ENCODE peak calls at places on chromosomes 3 and 15, in seven cellular contexts. X is left ventricle myocardium inferior; I is Panc1; U is lung; Q is CD8-positive, alpha-beta T cell; H is IMR-90; M is brain microvascular endothelial cell. V is an unnamed sample.
A peak's percentile ranks its signal among the peaks of the same experiment; 100 is the strongest.

GRCh38 chr15:44775923-44776322 is 39.6 kb downstream of the TRIM69 start:
- DNase-seq in X (no peak), I (no peak), U (no peak), Q (no peak), H (no peak), M (no peak), V (no peak)

GRCh38 chr15:47781527-47781926 is 64.2 kb downstream of the SEMA6D start:
- DNase-seq in X (no peak), I (no peak), U (no peak), Q (no peak), H (no peak), M (no peak), V (no peak)

GRCh38 chr3:189080745-189081144 is 91.0 kb upstream of the TPRG1 start:
- DNase-seq in X (no peak), I (no peak), U (no peak), Q (no peak), H (no peak), M (no peak), V (no peak)

GRCh38 chr3:100400424-100400781 is 486 bp downstream of the TOMM70 start:
- DNase-seq in X (no peak), I (no peak), U (peak; percentile 33), Q (peak; percentile 38), H (peak; percentile 17), M (no peak), V (peak; percentile 18)

GRCh38 chr3:120864541-120864940 is 43.5 kb upstream of the STXBP5L start:
- DNase-seq in X (no peak), I (no peak), U (no peak), Q (no peak), H (no peak), M (no peak), V (no peak)

GRCh38 chr15:40878785-40879184 is 4.8 kb upstream of the RHOV start:
- DNase-seq in X (no peak), I (no peak), U (no peak), Q (no peak), H (peak; percentile 70), M (no peak), V (no peak)

GRCh38 chr15:36407647-36408046 is 171.8 kb upstream of the CDIN1 start:
- DNase-seq in X (no peak), I (no peak), U (no peak), Q (no peak), H (peak; percentile 63), M (peak; percentile 79), V (no peak)

GRCh38 chr15:57797145-57797544 is 90.6 kb downstream of the POLR2M start:
- DNase-seq in X (no peak), I (no peak), U (no peak), Q (no peak), H (no peak), M (no peak), V (peak; percentile 29)

GRCh38 chr3:45365060-45365459 is 23.3 kb upstream of the LARS2 start:
- DNase-seq in X (no peak), I (no peak), U (no peak), Q (no peak), H (peak; percentile 61), M (no peak), V (no peak)

GRCh38 chr15:63238796-63239195 is 38.6 kb upstream of the APH1B start:
- DNase-seq in X (no peak), I (no peak), U (no peak), Q (no peak), H (peak; percentile 78), M (peak; percentile 82), V (no peak)

GRCh38 chr3:122468896-122469533 is 45.7 kb downstream of the KPNA1 start:
- DNase-seq in X (no peak), I (no peak), U (no peak), Q (no peak), H (no peak), M (no peak), V (no peak)

GRCh38 chr15:68188647-68189046 is 16.5 kb downstream of the CALML4 start:
- DNase-seq in X (no peak), I (no peak), U (no peak), Q (no peak), H (no peak), M (no peak), V (no peak)
- H3K27ac ChIP-seq in X (peak overlapping the region; percentile 81), I (no peak overlapping the region), U (no peak overlapping the region), Q (no peak overlapping the region), H (no peak overlapping the region), M (no peak overlapping the region), V (no peak overlapping the region)

GRCh38 chr15:75836953-75837321 is 6.3 kb upstream of the UBE2Q2 start:
- DNase-seq in X (no peak), I (no peak), U (no peak), Q (peak; percentile 45), H (peak; percentile 84), M (peak; percentile 86), V (no peak)
- TF ChIP-seq CTCF in X (no peak), I (no peak), U (no peak), Q (no peak), H (no peak), M (peak; percentile 37), V (no peak)

GRCh38 chr3:108404409-108404808 is 106.0 kb downstream of the MYH15 start:
- DNase-seq in X (no peak), I (no peak), U (no peak), Q (no peak), H (peak; percentile 42), M (no peak), V (no peak)
- H3K27ac ChIP-seq in X (no peak overlapping the region), I (no peak overlapping the region), U (no peak overlapping the region), Q (no peak overlapping the region), H (no peak overlapping the region), M (no peak overlapping the region), V (no peak overlapping the region)

DNA sequence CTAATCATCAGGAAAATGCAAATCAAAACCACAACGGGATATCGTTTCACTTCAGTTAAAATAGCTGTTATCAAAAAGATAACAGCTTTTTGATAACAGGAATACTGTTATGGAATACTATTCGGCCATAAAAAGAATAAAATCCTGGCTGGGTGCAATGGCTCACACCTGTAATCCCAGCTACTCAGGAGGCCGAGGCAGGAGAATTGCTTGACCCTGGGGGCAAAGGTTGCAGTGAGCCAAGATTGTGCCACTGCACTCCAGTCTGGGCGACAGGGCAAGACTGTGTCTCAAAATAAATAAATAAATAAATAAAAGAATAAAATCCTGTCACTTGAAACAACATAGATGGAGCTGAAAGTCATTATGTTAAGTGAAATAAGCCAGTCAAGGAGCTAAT is 178.1 kb upstream of the TSC22D2 start:
- DNase-seq in X (no peak), I (no peak), U (no peak), Q (no peak), H (no peak), M (no peak), V (no peak)
- TF ChIP-seq CTCF in X (no peak), I (no peak), U (no peak), Q (no peak), H (no peak), M (no peak), V (no peak)

GRCh38 chr3:129211772-129212171 is 28.1 kb upstream of the CNBP start:
- DNase-seq in X (peak; percentile 67), I (peak; percentile 97), U (peak; percentile 85), Q (no peak), H (peak; percentile 79), M (peak; percentile 53), V (peak; percentile 71)
- H3K27ac ChIP-seq in X (peak overlapping the region; percentile 45), I (peak overlapping the region; percentile 80), U (no peak overlapping the region), Q (no peak overlapping the region), H (peak overlapping the region; percentile 58), M (no peak overlapping the region), V (no peak overlapping the region)

GRCh38 chr15:27977656-27978055 is 121.5 kb downstream of the OCA2 start:
- DNase-seq in X (no peak), I (no peak), U (no peak), Q (no peak), H (no peak), M (peak; percentile 5), V (no peak)
- TF ChIP-seq CTCF in X (no peak), I (no peak), U (no peak), Q (no peak), H (no peak), M (no peak), V (no peak)

GRCh38 chr3:66490214-66490613 is 10.6 kb downstream of the LRIG1 start:
- DNase-seq in X (no peak), I (no peak), U (no peak), Q (no peak), H (peak; percentile 87), M (no peak), V (no peak)
- H3K27ac ChIP-seq in X (peak overlapping the region; percentile 51), I (no peak overlapping the region), U (peak overlapping the region; percentile 6), Q (no peak overlapping the region), H (no peak overlapping the region), M (no peak overlapping the region), V (peak overlapping the region; percentile 38)

DNA sequence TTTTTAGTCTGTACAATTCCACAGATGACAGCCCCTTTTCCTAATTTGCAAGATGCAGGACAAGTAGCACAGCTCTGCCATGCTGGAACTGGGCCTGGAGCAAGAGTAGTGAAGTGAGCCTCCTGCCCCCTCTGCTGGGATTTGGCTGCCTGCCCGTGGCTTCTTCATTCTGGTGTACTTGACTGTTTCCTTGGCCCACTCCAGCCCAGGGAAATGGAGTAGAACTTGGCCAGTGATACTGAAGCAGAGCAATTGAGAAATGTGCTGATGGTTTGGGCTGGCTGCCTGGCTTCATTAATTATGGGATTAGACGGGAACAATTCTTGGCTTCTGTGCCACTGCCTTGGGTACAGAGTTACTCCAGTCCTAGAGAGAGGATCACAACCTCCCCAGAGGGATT is 2.8 kb downstream of the GPD1L start:
- DNase-seq in X (peak; percentile 91), I (no peak), U (peak; percentile 91), Q (no peak), H (peak; percentile 39), M (peak; percentile 9), V (peak; percentile 84)
- TF ChIP-seq CTCF in X (no peak), I (no peak), U (no peak), Q (no peak), H (no peak), M (no peak), V (no peak)